ENCODE peak calls at places on chromosomes 7 and 10, in seven cellular contexts. F is heart left ventricle, B is right lobe of liver, G is left lung, N is body of pancreas, D is WERI-Rb-1, L is H9. X is an unnamed sample.
A peak's percentile ranks its signal among the peaks of the same experiment; 100 is the strongest.

GRCh38 chr10:76911184-76911583 is 726.4 kb downstream of the KCNMA1 start:
- DNase-seq in F (no peak), B (peak; percentile 83), G (no peak), N (no peak), D (no peak), L (no peak), X (no peak)

GRCh38 chr10:50393784-50394183 is 142.5 kb upstream of the ASAH2 start:
- DNase-seq in F (no peak), B (no peak), G (no peak), N (no peak), D (no peak), L (no peak), X (no peak)

GRCh38 chr7:103637080-103637479 is 191.1 kb upstream of the SLC26A5 start:
- DNase-seq in F (no peak), B (no peak), G (no peak), N (no peak), D (no peak), L (no peak), X (no peak)

GRCh38 chr7:66310620-66311019 is 105.5 kb downstream of the TPST1 start:
- DNase-seq in F (no peak), B (no peak), G (no peak), N (no peak), D (no peak), L (no peak), X (no peak)

GRCh38 chr7:128398016-128398840 is 11.6 kb downstream of the IMPDH1 start:
- DNase-seq in F (no peak), B (no peak), G (no peak), N (peak; percentile 53), D (peak; percentile 72), L (peak; percentile 69), X (peak; percentile 69)

GRCh38 chr7:43465581-43466554 is 117.0 kb upstream of the STK17A start:
- DNase-seq in F (no peak), B (no peak), G (no peak), N (no peak), D (no peak), L (no peak), X (no peak)

GRCh38 chr10:14917827-14918226 is 36.1 kb downstream of the DCLRE1C start:
- DNase-seq in F (no peak), B (no peak), G (no peak), N (no peak), D (no peak), L (no peak), X (no peak)

GRCh38 chr10:128766915-128767314 is 640.7 kb upstream of the MKI67 start:
- DNase-seq in F (no peak), B (no peak), G (no peak), N (no peak), D (no peak), L (no peak), X (no peak)

GRCh38 chr10:73838827-73839226 is 27.4 kb upstream of the NDST2 start:
- DNase-seq in F (no peak), B (no peak), G (no peak), N (no peak), D (no peak), L (no peak), X (no peak)

GRCh38 chr10:19828278-19829049 is 12.2 kb downstream of the PLXDC2 start:
- DNase-seq in F (no peak), B (no peak), G (no peak), N (no peak), D (no peak), L (peak; percentile 45), X (no peak)

GRCh38 chr10:28200804-28201203 is 102.1 kb downstream of the MPP7 start:
- DNase-seq in F (no peak), B (no peak), G (no peak), N (no peak), D (no peak), L (no peak), X (no peak)

GRCh38 chr7:46461334-46461777 is 540.3 kb upstream of the IGFBP3 start:
- DNase-seq in F (no peak), B (no peak), G (no peak), N (no peak), D (no peak), L (no peak), X (no peak)

GRCh38 chr10:45418859-45419672 is 45.0 kb downstream of the ALOX5 start:
- DNase-seq in F (peak; percentile 87), B (peak; percentile 66), G (peak; percentile 80), N (peak; percentile 57), D (no peak), L (peak; percentile 82), X (no peak)

GRCh38 chr7:33040803-33041516 is 21.6 kb downstream of the NT5C3A start:
- DNase-seq in F (no peak), B (peak; percentile 64), G (peak; percentile 49), N (peak; percentile 83), D (no peak), L (no peak), X (no peak)

GRCh38 chr7:4080954-4081353 is 601.1 kb upstream of the FOXK1 start:
- DNase-seq in F (no peak), B (no peak), G (no peak), N (no peak), D (no peak), L (no peak), X (no peak)

GRCh38 chr10:73647875-73648228 is 6.6 kb upstream of the MYOZ1 start:
- DNase-seq in F (no peak), B (no peak), G (no peak), N (no peak), D (no peak), L (no peak), X (no peak)

GRCh38 chr7:139340808-139341057 is 404 bp upstream of the FMC1 start:
- DNase-seq in F (no peak), B (no peak), G (no peak), N (no peak), D (no peak), L (no peak), X (no peak)

GRCh38 chr7:34385385-34385784 is 272.6 kb upstream of the NPSR1 start:
- DNase-seq in F (no peak), B (no peak), G (no peak), N (no peak), D (no peak), L (no peak), X (no peak)

GRCh38 chr7:376306-376969 is 86.5 kb downstream of the FOXL3 start:
- DNase-seq in F (peak; percentile 21), B (peak; percentile 31), G (peak; percentile 29), N (no peak), D (no peak), L (peak; percentile 31), X (no peak)

GRCh38 chr7:25859412-25859704 is 292.6 kb upstream of the NFE2L3 start:
- DNase-seq in F (no peak), B (no peak), G (no peak), N (no peak), D (no peak), L (no peak), X (no peak)

GRCh38 chr7:124698964-124699363 is 66.6 kb downstream of the GPR37 start:
- DNase-seq in F (no peak), B (no peak), G (no peak), N (no peak), D (peak; percentile 8), L (no peak), X (no peak)

GRCh38 chr10:59873924-59874323 is 32.4 kb downstream of the CCDC6 start:
- DNase-seq in F (no peak), B (no peak), G (no peak), N (no peak), D (no peak), L (no peak), X (no peak)

GRCh38 chr10:63213489-63213888 is 80.4 kb downstream of the NRBF2 start:
- DNase-seq in F (no peak), B (no peak), G (no peak), N (no peak), D (no peak), L (no peak), X (no peak)

GRCh38 chr7:147711429-147711828 is 879.1 kb upstream of the C7orf33 start:
- DNase-seq in F (no peak), B (no peak), G (no peak), N (no peak), D (no peak), L (no peak), X (peak; percentile 78)

GRCh38 chr7:147708871-147709270 is 881.7 kb upstream of the C7orf33 start:
- DNase-seq in F (no peak), B (no peak), G (no peak), N (no peak), D (no peak), L (no peak), X (peak; percentile 87)

GRCh38 chr7:147707926-147708325 is 882.6 kb upstream of the C7orf33 start:
- DNase-seq in F (no peak), B (no peak), G (no peak), N (no peak), D (no peak), L (no peak), X (peak; percentile 93)
- H3K9me3 ChIP-seq in F (no peaks in the 10 kb centered on the region), B (no peaks in the 10 kb centered on the region), G (no peaks in the 10 kb centered on the region), N (no peaks in the 10 kb centered on the region), D (peaks cover 3% of the 10 kb centered on the region), L (no peaks in the 10 kb centered on the region), X (no peaks in the 10 kb centered on the region)

DNA sequence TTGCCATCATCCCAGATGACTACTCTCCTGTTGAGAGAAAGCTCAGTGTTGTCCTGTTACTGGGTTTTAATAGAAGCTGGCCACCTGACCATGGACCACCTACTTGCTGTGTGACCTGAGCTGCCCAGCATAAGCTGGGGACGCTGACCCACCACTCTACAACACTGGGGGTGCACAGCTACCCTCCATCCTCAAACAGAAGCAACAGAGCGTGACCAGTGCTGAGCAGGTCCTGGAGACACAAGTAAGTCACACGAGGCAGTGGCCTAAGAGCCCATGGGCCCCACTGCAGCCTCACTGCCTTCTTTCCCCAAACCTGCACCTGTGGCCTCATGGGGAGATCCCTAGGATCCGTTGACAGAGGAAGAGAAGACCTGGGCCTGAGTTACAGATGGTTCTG is 198.6 kb upstream of the ADARB2 start:
- DNase-seq in F (no peak), B (no peak), G (no peak), N (no peak), D (no peak), L (no peak), X (no peak)
- H3K9me3 ChIP-seq in F (no peaks in the 10 kb centered on the region), B (no peaks in the 10 kb centered on the region), G (no peaks in the 10 kb centered on the region), N (no peaks in the 10 kb centered on the region), D (no peaks in the 10 kb centered on the region), L (no peaks in the 10 kb centered on the region), X (no peaks in the 10 kb centered on the region)

DNA sequence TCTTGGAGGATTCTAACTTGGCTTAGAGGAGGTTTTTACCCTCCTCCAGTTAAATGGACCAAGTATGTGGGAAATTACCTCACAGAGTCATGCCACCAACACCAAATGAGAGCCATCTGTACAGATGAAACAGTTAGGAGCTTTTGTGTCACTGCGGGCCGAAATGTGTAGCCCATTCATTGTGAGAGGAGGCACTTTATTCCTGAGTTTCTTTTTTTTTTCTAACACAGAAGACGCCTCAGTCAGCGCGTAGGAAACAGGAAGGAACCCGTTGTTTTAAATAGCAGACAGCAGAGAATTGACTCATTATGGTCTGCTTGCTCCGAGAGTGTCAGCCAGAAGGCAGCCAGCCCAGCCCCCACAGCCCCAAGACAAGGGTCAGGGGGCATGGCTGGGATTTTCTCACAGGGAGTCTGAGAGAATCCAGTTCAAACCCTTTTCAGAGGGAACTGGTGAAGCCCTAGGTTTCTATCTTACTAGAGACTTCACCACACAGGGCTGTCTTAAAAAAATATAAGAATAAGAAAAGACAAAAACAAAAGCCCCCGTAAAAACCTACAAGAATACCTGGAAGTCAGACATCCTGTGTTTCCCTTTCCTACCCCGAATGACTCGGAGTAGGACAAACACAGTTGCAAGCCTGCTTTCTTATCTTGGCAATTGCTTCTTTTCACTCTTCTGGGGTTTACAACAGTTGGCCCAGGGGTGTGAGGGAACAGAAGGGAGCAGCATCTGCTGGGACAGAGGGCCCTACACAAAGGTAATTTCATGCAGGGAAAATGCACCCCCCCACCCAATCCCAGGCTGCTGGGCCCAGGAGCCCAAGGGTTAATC is 220.8 kb downstream of the ARHGAP12 start:
- DNase-seq in F (peak; percentile 84), B (peak; percentile 63), G (peak; percentile 74), N (peak; percentile 70), D (peak; percentile 48), L (peak; percentile 48), X (no peak)
- H3K9me3 ChIP-seq in F (no peaks in the 10 kb centered on the region), B (no peaks in the 10 kb centered on the region), G (no peaks in the 10 kb centered on the region), N (no peaks in the 10 kb centered on the region), D (no peaks in the 10 kb centered on the region), L (peaks cover 10% of the 10 kb centered on the region), X (peaks cover 25% of the 10 kb centered on the region)

GRCh38 chr7:158366916-158367633 is 220.5 kb downstream of the PTPRN2 start:
- DNase-seq in F (no peak), B (peak; percentile 36), G (peak; percentile 24), N (no peak), D (no peak), L (no peak), X (no peak)
- H3K9me3 ChIP-seq in F (no peaks in the 10 kb centered on the region), B (no peaks in the 10 kb centered on the region), G (no peaks in the 10 kb centered on the region), N (no peaks in the 10 kb centered on the region), D (no peaks in the 10 kb centered on the region), L (no peaks in the 10 kb centered on the region), X (no peaks in the 10 kb centered on the region)